ENCODE peak calls at places on chromosomes 6 and 20, in nine cellular contexts. One of them, this sample, is unnamed.

GRCh38 chr6:126312013-126312665 is 27.8 kb upstream of the CENPW start:
- DNase-seq in KG1: no peak
- DNase-seq in activated T-cell treated with anti-CD3 and anti-CD28 coated beads for 4 hours: no peak
- DNase-seq in NCI-H226: no peak
- DNase-seq in choroid plexus epithelial cell: peak
- DNase-seq in T-helper 2 cell: no peak
- DNase-seq in naive B cell: no peak
- DNase-seq in ovary: no peak
- DNase-seq in HFFc6: peak
- DNase-seq in this sample: no peak

GRCh38 chr20:49893242-49894072 is 21.9 kb downstream of the SPATA2 start:
- DNase-seq in KG1: no peak
- DNase-seq in activated T-cell treated with anti-CD3 and anti-CD28 coated beads for 4 hours: no peak
- DNase-seq in NCI-H226: no peak
- DNase-seq in choroid plexus epithelial cell: no peak
- DNase-seq in T-helper 2 cell: no peak
- DNase-seq in naive B cell: no peak
- DNase-seq in ovary: no peak
- DNase-seq in HFFc6: no peak
- DNase-seq in this sample: no peak

GRCh38 chr6:40722553-40723258 is 135.5 kb upstream of the LRFN2 start:
- DNase-seq in KG1: no peak
- DNase-seq in activated T-cell treated with anti-CD3 and anti-CD28 coated beads for 4 hours: no peak
- DNase-seq in NCI-H226: no peak
- DNase-seq in choroid plexus epithelial cell: peak
- DNase-seq in T-helper 2 cell: no peak
- DNase-seq in naive B cell: no peak
- DNase-seq in ovary: no peak
- DNase-seq in HFFc6: no peak
- DNase-seq in this sample: no peak

GRCh38 chr20:41639630-41640029 is 21.5 kb upstream of the CHD6 start:
- DNase-seq in KG1: no peak
- DNase-seq in activated T-cell treated with anti-CD3 and anti-CD28 coated beads for 4 hours: no peak
- DNase-seq in NCI-H226: no peak
- DNase-seq in choroid plexus epithelial cell: no peak
- DNase-seq in T-helper 2 cell: no peak
- DNase-seq in naive B cell: no peak
- DNase-seq in ovary: no peak
- DNase-seq in HFFc6: no peak
- DNase-seq in this sample: no peak

GRCh38 chr6:35024601-35025054 is 116.5 kb downstream of the TCP11 start:
- DNase-seq in KG1: no peak
- DNase-seq in activated T-cell treated with anti-CD3 and anti-CD28 coated beads for 4 hours: no peak
- DNase-seq in NCI-H226: peak
- DNase-seq in choroid plexus epithelial cell: peak
- DNase-seq in T-helper 2 cell: no peak
- DNase-seq in naive B cell: no peak
- DNase-seq in ovary: no peak
- DNase-seq in HFFc6: peak
- DNase-seq in this sample: peak

GRCh38 chr20:34940126-34940525 is 15.5 kb downstream of the GSS start:
- DNase-seq in KG1: no peak
- DNase-seq in activated T-cell treated with anti-CD3 and anti-CD28 coated beads for 4 hours: no peak
- DNase-seq in NCI-H226: no peak
- DNase-seq in choroid plexus epithelial cell: no peak
- DNase-seq in T-helper 2 cell: no peak
- DNase-seq in naive B cell: no peak
- DNase-seq in ovary: no peak
- DNase-seq in HFFc6: no peak
- DNase-seq in this sample: no peak

GRCh38 chr6:168155193-168155592 is 76.2 kb upstream of the FRMD1 start:
- DNase-seq in KG1: no peak
- DNase-seq in activated T-cell treated with anti-CD3 and anti-CD28 coated beads for 4 hours: no peak
- DNase-seq in NCI-H226: peak
- DNase-seq in choroid plexus epithelial cell: peak
- DNase-seq in T-helper 2 cell: no peak
- DNase-seq in naive B cell: no peak
- DNase-seq in ovary: no peak
- DNase-seq in HFFc6: no peak
- DNase-seq in this sample: no peak

GRCh38 chr6:129748212-129748900 is 38.4 kb upstream of the ARHGAP18 start:
- DNase-seq in KG1: no peak
- DNase-seq in activated T-cell treated with anti-CD3 and anti-CD28 coated beads for 4 hours: peak
- DNase-seq in NCI-H226: peak
- DNase-seq in choroid plexus epithelial cell: peak
- DNase-seq in T-helper 2 cell: peak
- DNase-seq in naive B cell: peak
- DNase-seq in ovary: no peak
- DNase-seq in HFFc6: no peak
- DNase-seq in this sample: no peak

GRCh38 chr6:32843321-32843978 is 397 bp downstream of the PSMB8 start:
- DNase-seq in KG1: peak
- DNase-seq in activated T-cell treated with anti-CD3 and anti-CD28 coated beads for 4 hours: no peak
- DNase-seq in NCI-H226: no peak
- DNase-seq in choroid plexus epithelial cell: no peak
- DNase-seq in T-helper 2 cell: no peak
- DNase-seq in naive B cell: no peak
- DNase-seq in ovary: peak
- DNase-seq in HFFc6: no peak
- DNase-seq in this sample: no peak

GRCh38 chr6:26344658-26345057 is 20.3 kb upstream of the BTN3A2 start:
- DNase-seq in KG1: no peak
- DNase-seq in activated T-cell treated with anti-CD3 and anti-CD28 coated beads for 4 hours: no peak
- DNase-seq in NCI-H226: no peak
- DNase-seq in choroid plexus epithelial cell: no peak
- DNase-seq in T-helper 2 cell: no peak
- DNase-seq in naive B cell: no peak
- DNase-seq in ovary: no peak
- DNase-seq in HFFc6: no peak
- DNase-seq in this sample: no peak